ENCODE peak calls at places on chromosomes 4 and X, in five cellular contexts. One of them, this sample, is unnamed.

GRCh38 chrX:103793541-103793932 is 16.9 kb downstream of the PLP1 start:
- DNase-seq in nephron progenitor cell: no peak
- DNase-seq in endothelial cell: no peak
- DNase-seq in ureter: no peak
- DNase-seq in lower lobe of right lung: no peak
- DNase-seq in this sample: no peak

GRCh38 chr4:3037957-3038451 is 36.3 kb downstream of the HTT-AS start:
- DNase-seq in lower lobe of right lung: peak; percentile 18
- DNase-seq in endothelial cell: no peak
- DNase-seq in ureter: no peak
- DNase-seq in nephron progenitor cell: no peak
- DNase-seq in this sample: no peak

GRCh38 chrX:151184705-151185104 is 8.3 kb downstream of the GPR50 start:
- DNase-seq in ureter: no peak
- DNase-seq in lower lobe of right lung: no peak
- DNase-seq in nephron progenitor cell: no peak
- DNase-seq in endothelial cell: no peak
- DNase-seq in this sample: no peak

GRCh38 chrX:45774961-45775360 is 574.3 kb upstream of the DIPK2B start:
- DNase-seq in ureter: no peak
- DNase-seq in endothelial cell: no peak
- DNase-seq in lower lobe of right lung: no peak
- DNase-seq in nephron progenitor cell: no peak
- DNase-seq in this sample: no peak

GRCh38 chrX:37332987-37333658 is 16.0 kb upstream of the PRRG1 start:
- DNase-seq in lower lobe of right lung: no peak
- DNase-seq in endothelial cell: no peak
- DNase-seq in nephron progenitor cell: no peak
- DNase-seq in ureter: no peak
- DNase-seq in this sample: no peak

GRCh38 chrX:110146521-110146920 is 143.6 kb downstream of the TMEM164 start:
- DNase-seq in nephron progenitor cell: peak; percentile 53
- DNase-seq in lower lobe of right lung: no peak
- DNase-seq in endothelial cell: peak; percentile 20
- DNase-seq in ureter: no peak
- DNase-seq in this sample: no peak

GRCh38 chr4:182896421-182896820 is 20.8 kb downstream of the DCTD start:
- DNase-seq in ureter: no peak
- DNase-seq in lower lobe of right lung: no peak
- DNase-seq in nephron progenitor cell: no peak
- DNase-seq in endothelial cell: no peak
- DNase-seq in this sample: no peak

GRCh38 chrX:72243472-72243871 is 4.6 kb upstream of the ERCC6L start:
- DNase-seq in endothelial cell: no peak
- DNase-seq in nephron progenitor cell: no peak
- DNase-seq in ureter: no peak
- DNase-seq in lower lobe of right lung: no peak
- DNase-seq in this sample: no peak

GRCh38 chrX:41875142-41875541 is 48.2 kb downstream of the CASK start:
- DNase-seq in lower lobe of right lung: no peak
- DNase-seq in ureter: no peak
- DNase-seq in endothelial cell: no peak
- DNase-seq in nephron progenitor cell: no peak
- DNase-seq in this sample: no peak

GRCh38 chr4:23717528-23718248 is 172.2 kb downstream of the PPARGC1A start:
- DNase-seq in nephron progenitor cell: no peak
- DNase-seq in lower lobe of right lung: no peak
- DNase-seq in ureter: no peak
- DNase-seq in endothelial cell: peak; percentile 13
- DNase-seq in this sample: no peak

GRCh38 chr4:18938343-18939109 is 917.0 kb upstream of the LCORL start:
- DNase-seq in ureter: no peak
- DNase-seq in nephron progenitor cell: no peak
- DNase-seq in lower lobe of right lung: no peak
- DNase-seq in endothelial cell: no peak
- DNase-seq in this sample: no peak